ENCODE peak calls at places on chromosomes 16 and 17, in four cellular contexts. S, R, Z and C are unnamed samples.
A peak's percentile ranks its signal among the peaks of the same experiment; 100 is the strongest.

GRCh38 chr17:8117980-8118768 is at the start of gene ALOXE3:
- DNase-seq in S (peak; percentile 71), R (peak; percentile 95), Z (no peak), C (no peak)

GRCh38 chr17:1767358-1767757 is 5.5 kb downstream of the SERPINF1 start:
- DNase-seq in S (no peak), R (no peak), Z (no peak), C (no peak)

GRCh38 chr17:46979023-46979870 is at the start of gene RPRML:
- DNase-seq in S (no peak), R (peak; percentile 14), Z (peak; percentile 61), C (no peak)

GRCh38 chr16:29308644-29309546 is 97.6 kb downstream of the NPIPB11 start:
- DNase-seq in S (no peak), R (no peak), Z (no peak), C (no peak)

GRCh38 chr17:42363231-42363630 is 25.0 kb downstream of the STAT3 start:
- DNase-seq in S (no peak), R (no peak), Z (no peak), C (no peak)

GRCh38 chr16:3960049-3960809 is 79.7 kb upstream of the CREBBP start:
- DNase-seq in S (no peak), R (peak; percentile 28), Z (no peak), C (no peak)

GRCh38 chr17:63116228-63116627 is 150.2 kb downstream of the TANC2 start:
- DNase-seq in S (no peak), R (no peak), Z (peak; percentile 14), C (no peak)

GRCh38 chr16:58515871-58516767 is 802 bp downstream of the SETD6 start:
- DNase-seq in S (peak; percentile 58), R (peak; percentile 61), Z (peak; percentile 37), C (peak; percentile 35)

GRCh38 chr17:65985571-65985970 is 206.4 kb downstream of the CEP112 start:
- DNase-seq in S (no peak), R (no peak), Z (no peak), C (no peak)

GRCh38 chr16:86640265-86640843 is 62.0 kb downstream of the FOXL1 start:
- DNase-seq in S (no peak), R (no peak), Z (no peak), C (no peak)

GRCh38 chr16:85514601-85515318 is 98.4 kb upstream of the GSE1 start:
- DNase-seq in S (peak; percentile 84), R (peak; percentile 85), Z (no peak), C (no peak)

GRCh38 chr17:8479431-8479947 is 43.8 kb downstream of the NDEL1 start:
- DNase-seq in S (peak; percentile 67), R (peak; percentile 19), Z (no peak), C (no peak)

GRCh38 chr17:66707051-66707450 is 127.9 kb upstream of the CACNG5 start:
- DNase-seq in S (no peak), R (no peak), Z (no peak), C (no peak)

GRCh38 chr17:80612997-80613731 is 68.5 kb downstream of the RPTOR start:
- DNase-seq in S (no peak), R (no peak), Z (no peak), C (no peak)

GRCh38 chr17:72400863-72401262 is 280.0 kb downstream of the SOX9 start:
- DNase-seq in S (no peak), R (no peak), Z (no peak), C (no peak)

GRCh38 chr17:42819939-42820535 is 4.0 kb downstream of the BECN1 start:
- DNase-seq in S (peak; percentile 54), R (peak; percentile 32), Z (peak; percentile 75), C (peak; percentile 75)

GRCh38 chr17:74521701-74522201 is 9.5 kb downstream of the CD300LB start:
- DNase-seq in S (peak; percentile 26), R (no peak), Z (no peak), C (no peak)

GRCh38 chr17:44847581-44847980 is at the start of gene HIGD1B:
- DNase-seq in S (no peak), R (no peak), Z (no peak), C (no peak)
- H3K27ac ChIP-seq in S (no peak within 1 kb of the TSS), R (no peak within 1 kb of the TSS), Z (no peak within 1 kb of the TSS), C (no peak within 1 kb of the TSS)

DNA sequence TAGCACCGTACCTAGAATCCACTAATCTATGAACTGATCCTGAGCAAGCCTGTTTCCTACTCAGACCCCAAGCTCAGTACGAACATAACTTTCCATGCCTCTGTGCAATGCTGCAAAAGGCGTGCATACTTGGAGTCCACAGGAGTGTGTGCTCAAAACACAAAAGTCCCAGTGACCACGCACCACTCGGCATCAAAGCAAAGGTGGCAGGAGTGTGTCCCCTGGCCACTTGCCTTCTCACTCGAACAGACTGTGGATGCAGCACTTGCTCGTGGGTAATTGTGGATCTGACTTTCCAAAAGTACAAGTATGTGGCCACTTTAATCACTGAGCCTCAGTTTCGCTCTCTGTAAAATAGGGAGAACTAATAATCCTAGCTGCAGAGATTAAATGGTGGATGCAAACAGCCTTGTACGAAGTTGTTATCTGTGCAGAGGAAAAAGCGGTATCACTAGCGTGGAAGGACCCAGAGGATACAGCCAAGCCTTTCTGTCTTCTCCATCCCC is 350 bp upstream of the KDM8 start:
- DNase-seq in S (no peak), R (no peak), Z (no peak), C (no peak)
- H3K4me3 ChIP-seq in S (peak overlapping the region; percentile 53), R (peak overlapping the region; percentile 89), Z (peak overlapping the region; percentile 62), C (peak overlapping the region; percentile 87)

GRCh38 chr16:75676909-75677308 is at the start of gene CPHXL2:
- DNase-seq in S (no peak), R (no peak), Z (peak; percentile 16), C (no peak)
- H3K27ac ChIP-seq in S (no peak within 1 kb of the TSS), R (no peak within 1 kb of the TSS), Z (peak within 1 kb of the TSS; percentile 70), C (no peak within 1 kb of the TSS)

GRCh38 chr16:68230176-68230571 is 5.8 kb downstream of the ESRP2 start:
- DNase-seq in S (no peak), R (no peak), Z (no peak), C (no peak)

GRCh38 chr16:68227850-68228553 is 7.9 kb downstream of the ESRP2 start:
- DNase-seq in S (no peak), R (no peak), Z (no peak), C (no peak)

GRCh38 chr16:68228652-68229051 is 7.3 kb downstream of the ESRP2 start:
- DNase-seq in S (no peak), R (no peak), Z (no peak), C (no peak)

GRCh38 chr16:68229431-68230175 is 6.3 kb downstream of the ESRP2 start:
- DNase-seq in S (peak; percentile 68), R (peak; percentile 23), Z (peak; percentile 68), C (no peak)

GRCh38 chr16:68227183-68227793 is 8.6 kb downstream of the ESRP2 start:
- DNase-seq in S (no peak), R (no peak), Z (no peak), C (no peak)
- H3K4me3 ChIP-seq in S (no peak overlapping the region), R (no peak overlapping the region), Z (no peak overlapping the region), C (peak overlapping the region; percentile 21)

GRCh38 chr16:81448154-81449131 is 3.8 kb downstream of the CMIP start:
- DNase-seq in S (no peak), R (peak; percentile 45), Z (peak; percentile 24), C (no peak)
- H3K27ac ChIP-seq in S (no peak overlapping the region), R (peak overlapping the region; percentile 93), Z (peak overlapping the region; percentile 3), C (no peak overlapping the region)